ENCODE peak calls at places on chromosomes 13 and 19, in six cellular contexts. One of them, this sample, is unnamed.

GRCh38 chr13:107025991-107026390 is 458.1 kb upstream of the ARGLU1 start:
- DNase-seq in putamen: no peak
- DNase-seq in AG09319: no peak
- DNase-seq in tibial artery: peak; percentile 90
- DNase-seq in upper lobe of right lung: no peak
- DNase-seq in NCI-H774: no peak
- DNase-seq in this sample: no peak

GRCh38 chr19:52099497-52100138 is 4.1 kb upstream of the ZNF841 start:
- DNase-seq in putamen: no peak
- DNase-seq in AG09319: no peak
- DNase-seq in tibial artery: no peak
- DNase-seq in upper lobe of right lung: no peak
- DNase-seq in NCI-H774: no peak
- DNase-seq in this sample: no peak

GRCh38 chr13:109330941-109331340 is 455.4 kb downstream of the IRS2 start:
- DNase-seq in putamen: no peak
- DNase-seq in AG09319: no peak
- DNase-seq in tibial artery: no peak
- DNase-seq in upper lobe of right lung: no peak
- DNase-seq in NCI-H774: no peak
- DNase-seq in this sample: no peak

GRCh38 chr19:50777261-50777660 is 7.0 kb downstream of the GPR32 start:
- DNase-seq in putamen: no peak
- DNase-seq in AG09319: no peak
- DNase-seq in tibial artery: no peak
- DNase-seq in upper lobe of right lung: no peak
- DNase-seq in NCI-H774: no peak
- DNase-seq in this sample: no peak

GRCh38 chr13:21012841-21013681 is 48.3 kb downstream of the LATS2 start:
- DNase-seq in putamen: no peak
- DNase-seq in AG09319: peak; percentile 32
- DNase-seq in tibial artery: peak; percentile 18
- DNase-seq in upper lobe of right lung: peak; percentile 18
- DNase-seq in NCI-H774: no peak
- DNase-seq in this sample: no peak

GRCh38 chr13:30520571-30520970 is 54.8 kb upstream of the HMGB1 start:
- DNase-seq in putamen: no peak
- DNase-seq in AG09319: no peak
- DNase-seq in tibial artery: no peak
- DNase-seq in upper lobe of right lung: no peak
- DNase-seq in NCI-H774: no peak
- DNase-seq in this sample: no peak

GRCh38 chr13:46968450-46968849 is 71.6 kb upstream of the HTR2A start:
- DNase-seq in putamen: no peak
- DNase-seq in AG09319: no peak
- DNase-seq in tibial artery: no peak
- DNase-seq in upper lobe of right lung: no peak
- DNase-seq in NCI-H774: no peak
- DNase-seq in this sample: no peak

GRCh38 chr19:34319785-34320184 is 45.2 kb upstream of the GPI start:
- DNase-seq in putamen: no peak
- DNase-seq in AG09319: no peak
- DNase-seq in tibial artery: peak; percentile 26
- DNase-seq in upper lobe of right lung: no peak
- DNase-seq in NCI-H774: no peak
- DNase-seq in this sample: no peak

GRCh38 chr19:38434549-38435051 is 1.1 kb downstream of the RYR1 start:
- DNase-seq in putamen: peak; percentile 8
- DNase-seq in AG09319: no peak
- DNase-seq in tibial artery: peak; percentile 50
- DNase-seq in upper lobe of right lung: no peak
- DNase-seq in NCI-H774: no peak
- DNase-seq in this sample: no peak

GRCh38 chr19:3554254-3555083 is 2.9 kb downstream of the MFSD12 start:
- DNase-seq in putamen: no peak
- DNase-seq in AG09319: no peak
- DNase-seq in tibial artery: no peak
- DNase-seq in upper lobe of right lung: no peak
- DNase-seq in NCI-H774: no peak
- DNase-seq in this sample: no peak

GRCh38 chr19:29843180-29844051 is 31.6 kb downstream of the CCNE1 start:
- DNase-seq in putamen: no peak
- DNase-seq in AG09319: no peak
- DNase-seq in tibial artery: peak; percentile 37
- DNase-seq in upper lobe of right lung: peak; percentile 68
- DNase-seq in NCI-H774: no peak
- DNase-seq in this sample: peak; percentile 6

GRCh38 chr13:46655727-46656180 is 102.8 kb downstream of the LRCH1 start:
- DNase-seq in putamen: no peak
- DNase-seq in AG09319: no peak
- DNase-seq in tibial artery: no peak
- DNase-seq in upper lobe of right lung: no peak
- DNase-seq in NCI-H774: no peak
- DNase-seq in this sample: peak; percentile 7

GRCh38 chr13:95624020-95624419 is 20.5 kb downstream of the DZIP1 start:
- DNase-seq in putamen: peak; percentile 18
- DNase-seq in AG09319: no peak
- DNase-seq in tibial artery: no peak
- DNase-seq in upper lobe of right lung: no peak
- DNase-seq in NCI-H774: no peak
- DNase-seq in this sample: no peak

GRCh38 chr19:48190288-48191284 is 20.1 kb downstream of the ZSWIM9 start:
- DNase-seq in putamen: peak; percentile 63
- DNase-seq in AG09319: no peak
- DNase-seq in tibial artery: no peak
- DNase-seq in upper lobe of right lung: no peak
- DNase-seq in NCI-H774: no peak
- DNase-seq in this sample: peak; percentile 88

GRCh38 chr13:89695343-89696257 is 1651.9 kb upstream of the MIR17HG start:
- DNase-seq in putamen: no peak
- DNase-seq in AG09319: peak; percentile 0
- DNase-seq in tibial artery: no peak
- DNase-seq in upper lobe of right lung: no peak
- DNase-seq in NCI-H774: no peak
- DNase-seq in this sample: peak; percentile 1

GRCh38 chr19:15096223-15096622 is 11.0 kb upstream of the SYDE1 start:
- DNase-seq in putamen: no peak
- DNase-seq in AG09319: no peak
- DNase-seq in tibial artery: no peak
- DNase-seq in upper lobe of right lung: no peak
- DNase-seq in NCI-H774: no peak
- DNase-seq in this sample: no peak

GRCh38 chr19:15871570-15871969 is 26.3 kb downstream of the CYP4F2 start:
- DNase-seq in putamen: no peak
- DNase-seq in AG09319: no peak
- DNase-seq in tibial artery: no peak
- DNase-seq in upper lobe of right lung: no peak
- DNase-seq in NCI-H774: no peak
- DNase-seq in this sample: no peak

GRCh38 chr19:13729859-13730258 is 34.5 kb upstream of the MRI1 start:
- DNase-seq in putamen: no peak
- DNase-seq in AG09319: no peak
- DNase-seq in tibial artery: no peak
- DNase-seq in upper lobe of right lung: no peak
- DNase-seq in NCI-H774: no peak
- DNase-seq in this sample: no peak

GRCh38 chr13:46317120-46317519 is 69.9 kb downstream of the RUBCNL start:
- DNase-seq in putamen: no peak
- DNase-seq in AG09319: no peak
- DNase-seq in tibial artery: no peak
- DNase-seq in upper lobe of right lung: no peak
- DNase-seq in NCI-H774: no peak
- DNase-seq in this sample: no peak

GRCh38 chr13:96090240-96091101 is 564 bp downstream of the HS6ST3 start:
- DNase-seq in putamen: no peak
- DNase-seq in AG09319: no peak
- DNase-seq in tibial artery: no peak
- DNase-seq in upper lobe of right lung: no peak
- DNase-seq in NCI-H774: no peak
- DNase-seq in this sample: no peak

GRCh38 chr13:51006067-51006800 is 96.6 kb downstream of the RNASEH2B start:
- DNase-seq in putamen: no peak
- DNase-seq in AG09319: no peak
- DNase-seq in tibial artery: no peak
- DNase-seq in upper lobe of right lung: no peak
- DNase-seq in NCI-H774: no peak
- DNase-seq in this sample: peak; percentile 10

GRCh38 chr13:43054803-43055802 is 31.7 kb downstream of the DNAJC15 start:
- DNase-seq in putamen: no peak
- DNase-seq in AG09319: no peak
- DNase-seq in tibial artery: no peak
- DNase-seq in upper lobe of right lung: no peak
- DNase-seq in NCI-H774: no peak
- DNase-seq in this sample: no peak

GRCh38 chr19:18397242-18398202 is at the start of gene LRRC25:
- DNase-seq in putamen: no peak
- DNase-seq in AG09319: no peak
- DNase-seq in tibial artery: peak; percentile 59
- DNase-seq in upper lobe of right lung: peak; percentile 78
- DNase-seq in NCI-H774: no peak
- DNase-seq in this sample: no peak

GRCh38 chr13:51887441-51887840 is 25.7 kb downstream of the CCDC70 start:
- DNase-seq in putamen: no peak
- DNase-seq in AG09319: no peak
- DNase-seq in tibial artery: no peak
- DNase-seq in upper lobe of right lung: no peak
- DNase-seq in NCI-H774: no peak
- DNase-seq in this sample: no peak

GRCh38 chr13:27281420-27281819 is 10.8 kb downstream of the RASL11A start:
- DNase-seq in putamen: no peak
- DNase-seq in AG09319: no peak
- DNase-seq in tibial artery: no peak
- DNase-seq in upper lobe of right lung: no peak
- DNase-seq in NCI-H774: no peak
- DNase-seq in this sample: no peak

GRCh38 chr19:44684892-44685847 is 13.8 kb upstream of the CEACAM16 start:
- DNase-seq in putamen: no peak
- DNase-seq in AG09319: peak; percentile 75
- DNase-seq in tibial artery: peak; percentile 33
- DNase-seq in upper lobe of right lung: no peak
- DNase-seq in NCI-H774: no peak
- DNase-seq in this sample: no peak

GRCh38 chr19:38842439-38843174 is 7.2 kb downstream of the HNRNPL start:
- DNase-seq in putamen: no peak
- DNase-seq in AG09319: no peak
- DNase-seq in tibial artery: no peak
- DNase-seq in upper lobe of right lung: no peak
- DNase-seq in NCI-H774: no peak
- DNase-seq in this sample: no peak

GRCh38 chr19:32817913-32818476 is 51.6 kb downstream of the SLC7A9 start:
- DNase-seq in putamen: no peak
- DNase-seq in AG09319: no peak
- DNase-seq in tibial artery: no peak
- DNase-seq in upper lobe of right lung: no peak
- DNase-seq in NCI-H774: no peak
- DNase-seq in this sample: no peak

GRCh38 chr19:17337675-17338439 is 504 bp downstream of the GTPBP3 start:
- DNase-seq in putamen: no peak
- DNase-seq in AG09319: no peak
- DNase-seq in tibial artery: no peak
- DNase-seq in upper lobe of right lung: no peak
- DNase-seq in NCI-H774: no peak
- DNase-seq in this sample: no peak

GRCh38 chr13:111622051-111622531 is 301.6 kb downstream of the TEX29 start:
- DNase-seq in putamen: no peak
- DNase-seq in AG09319: no peak
- DNase-seq in tibial artery: no peak
- DNase-seq in upper lobe of right lung: no peak
- DNase-seq in NCI-H774: no peak
- DNase-seq in this sample: no peak

This sample was measured in occipital lobe.